ENCODE peak calls at places on chromosomes 12 and 14, in six cellular contexts. X is fibroblast of lung, C is HepG2, K is hepatocyte, R is IMR-90, F is mammary epithelial cell. G is an unnamed sample. For H3K9me3, the result is how much of the 10 kb centered on the place peaks cover.

GRCh38 chr14:89212386-89213235 is 204.4 kb downstream of the FOXN3 start:
- DNase-seq in C (no peak), F (no peak), K (no peak), R (no peak), X (no peak), G (no peak)

GRCh38 chr12:117076410-117077372 is 22.5 kb downstream of the TESC start:
- DNase-seq in K (no peak), X (no peak), C (no peak), R (no peak), F (no peak), G (no peak)

GRCh38 chr14:77805703-77806102 is 5.8 kb downstream of the ADCK1 start:
- DNase-seq in K (no peak), X (no peak), R (no peak), C (no peak), F (no peak), G (no peak)

GRCh38 chr12:129028824-129029223 is 175.5 kb downstream of the GLT1D1 start:
- DNase-seq in C (no peak), X (no peak), R (no peak), F (no peak), K (no peak), G (no peak)

GRCh38 chr12:121278450-121279375 is 17.8 kb downstream of the CAMKK2 start:
- DNase-seq in C (no peak), F (no peak), R (peak), K (no peak), X (peak), G (no peak)

GRCh38 chr12:82781288-82782078 is 94.8 kb downstream of the TMTC2 start:
- DNase-seq in F (peak), K (no peak), C (no peak), R (no peak), X (no peak), G (no peak)

GRCh38 chr12:10033783-10034381 is 3.4 kb downstream of the CLEC9A start:
- DNase-seq in K (no peak), F (peak), R (peak), C (no peak), X (peak), G (peak)

GRCh38 chr14:65228436-65228835 is 126.1 kb upstream of the MAX start:
- DNase-seq in R (no peak), X (no peak), K (no peak), C (no peak), F (no peak), G (no peak)

GRCh38 chr14:54349713-54350112 is 47.1 kb upstream of the CDKN3 start:
- DNase-seq in F (no peak), K (no peak), R (no peak), C (no peak), X (no peak), G (no peak)

GRCh38 chr12:95608252-95609033 is 57.2 kb upstream of the USP44 start:
- DNase-seq in C (peak), R (peak), X (peak), K (peak), F (peak), G (peak)

GRCh38 chr12:12716151-12716844 is 870 bp upstream of the CDKN1B start:
- DNase-seq in C (peak), F (peak), K (peak), X (peak), R (peak), G (no peak)

GRCh38 chr14:54457609-54457996 is 16.4 kb upstream of the CNIH1 start:
- DNase-seq in F (no peak), C (no peak), K (no peak), X (no peak), R (no peak), G (no peak)

GRCh38 chr12:117805865-117806264 is 162.9 kb downstream of the KSR2 start:
- DNase-seq in K (no peak), X (no peak), R (no peak), C (no peak), F (no peak), G (no peak)

GRCh38 chr12:24499151-24500146 is 449.5 kb downstream of the BCAT1 start:
- DNase-seq in X (peak), F (peak), C (no peak), K (peak), R (peak), G (peak)

GRCh38 chr12:113867258-113867657 is 98.9 kb downstream of the RBM19 start:
- DNase-seq in C (peak), R (peak), K (peak), X (no peak), F (no peak), G (peak)

GRCh38 chr12:31037028-31037427 is 36.6 kb upstream of the DDX11 start:
- DNase-seq in R (no peak), K (no peak), F (no peak), X (no peak), C (no peak), G (peak)

GRCh38 chr12:103769240-103769945 is 71.6 kb downstream of the NT5DC3 start:
- DNase-seq in X (no peak), C (no peak), R (no peak), K (no peak), F (no peak), G (no peak)

GRCh38 chr12:63968685-63969084 is 124.2 kb downstream of the SRGAP1 start:
- DNase-seq in R (no peak), K (no peak), C (no peak), X (no peak), F (no peak), G (no peak)

GRCh38 chr14:53190938-53191337 is 37.8 kb upstream of the DDHD1 start:
- DNase-seq in C (no peak), X (no peak), K (no peak), F (peak), R (peak), G (no peak)

GRCh38 chr12:11981174-11981733 is 89.5 kb upstream of the BCL2L14 start:
- DNase-seq in X (no peak), F (peak), C (no peak), K (no peak), R (no peak), G (peak)

GRCh38 chr12:45671254-45671653 is 58.3 kb upstream of the ARID2 start:
- DNase-seq in F (no peak), R (peak), C (no peak), K (no peak), X (peak), G (no peak)

GRCh38 chr12:54304187-54304810 is 3.5 kb upstream of the NFE2 start:
- DNase-seq in C (peak), F (peak), K (peak), R (no peak), X (peak), G (peak)

GRCh38 chr12:110245278-110245868 is 35.7 kb upstream of the ATP2A2 start:
- DNase-seq in R (no peak), X (no peak), C (peak), F (no peak), K (no peak), G (peak)

GRCh38 chr14:29016050-29016900 is 249.7 kb downstream of the FOXG1 start:
- DNase-seq in K (peak), R (peak), X (peak), F (no peak), C (peak), G (peak)

GRCh38 chr14:56975521-56975920 is 165.2 kb upstream of the OTX2 start:
- DNase-seq in K (no peak), F (no peak), X (no peak), C (no peak), R (no peak), G (no peak)

GRCh38 chr14:42550282-42550681 is 943.6 kb downstream of the LRFN5 start:
- DNase-seq in F (no peak), R (no peak), K (no peak), C (no peak), X (no peak), G (no peak)

GRCh38 chr14:26444745-26445144 is 153.1 kb downstream of the NOVA1 start:
- DNase-seq in X (peak), F (no peak), K (peak), C (no peak), R (peak), G (no peak)

GRCh38 chr12:49693931-49694439 is 13.2 kb downstream of the FMNL3 start:
- DNase-seq in K (no peak), F (no peak), C (no peak), X (peak), R (no peak), G (no peak)

GRCh38 chr12:101470939-101471338 is 4.2 kb upstream of the SPIC start:
- DNase-seq in R (no peak), C (no peak), X (no peak), F (no peak), K (no peak), G (no peak)

GRCh38 chr12:62660763-62661162 is 194.1 kb downstream of the MON2 start:
- DNase-seq in C (no peak), R (peak), X (peak), K (no peak), F (peak), G (no peak)

GRCh38 chr12:116065561-116065960 is 211.9 kb downstream of the MED13L start:
- DNase-seq in K (peak), X (peak), R (no peak), F (no peak), C (no peak), G (no peak)

GRCh38 chr12:106954462-106955376 is 988 bp upstream of the TMEM263 start:
- DNase-seq in R (peak), K (peak), C (no peak), F (peak), X (peak), G (peak)

GRCh38 chr14:23704890-23705289 is 68.7 kb downstream of the DHRS2 start:
- DNase-seq in X (no peak), K (no peak), F (no peak), C (peak), R (no peak), G (no peak)

GRCh38 chr12:82329508-82329907 is 28.7 kb downstream of the CCDC59 start:
- DNase-seq in R (no peak), C (no peak), F (no peak), X (no peak), K (peak), G (no peak)

GRCh38 chr12:92076106-92076505 is 69.5 kb downstream of the BTG1 start:
- DNase-seq in X (no peak), C (no peak), F (no peak), K (no peak), R (no peak), G (no peak)

GRCh38 chr14:63713765-63714164 is 14.1 kb downstream of the SGPP1 start:
- DNase-seq in C (no peak), K (no peak), R (peak), F (peak), X (peak), G (peak)

GRCh38 chr12:119574255-119574654 is 19.3 kb upstream of the TMEM233 start:
- DNase-seq in C (no peak), F (no peak), K (no peak), X (no peak), R (no peak), G (no peak)
- H3K9me3 ChIP-seq in C (under half), F (under half), K (under half), X (under half), R (under half), G (under half)

GRCh38 chr12:89821901-89822300 is 113.3 kb upstream of the ATP2B1 start:
- DNase-seq in R (no peak), K (no peak), F (peak), X (no peak), C (no peak), G (no peak)

GRCh38 chr12:89825591-89826449 is 117.2 kb upstream of the ATP2B1 start:
- DNase-seq in K (no peak), C (no peak), R (peak), F (no peak), X (peak), G (peak)

GRCh38 chr12:89827592-89827991 is 119.0 kb upstream of the ATP2B1 start:
- DNase-seq in C (no peak), X (no peak), K (no peak), F (no peak), R (no peak), G (no peak)

GRCh38 chr12:89826468-89826867 is 117.8 kb upstream of the ATP2B1 start:
- DNase-seq in C (no peak), R (no peak), F (no peak), K (no peak), X (no peak), G (no peak)

DNA sequence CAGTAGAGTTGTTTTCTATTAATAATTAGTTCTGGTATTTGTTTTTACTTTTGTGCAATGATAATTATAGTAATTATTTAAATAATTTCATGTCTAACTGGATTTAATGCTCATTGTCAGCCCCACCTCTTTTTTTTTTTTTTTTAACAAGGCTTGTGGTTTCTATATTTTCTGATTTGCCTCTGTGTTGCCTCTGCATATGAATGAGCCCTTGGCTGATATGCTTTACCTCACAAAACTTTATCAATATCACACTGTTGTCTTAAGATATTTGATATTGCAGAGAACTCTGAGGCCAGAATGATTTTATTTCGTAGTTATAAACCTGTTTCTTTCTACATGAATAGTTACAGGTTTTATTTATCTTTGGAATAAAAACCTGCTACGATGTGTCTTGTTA is 116.2 kb upstream of the ATP2B1 start:
- DNase-seq in K (no peak), C (no peak), F (no peak), R (no peak), X (no peak), G (no peak)
- H3K27ac ChIP-seq in K (no peak), C (no peak), F (no peak), R (no peak), X (no peak), G (no peak)

DNA sequence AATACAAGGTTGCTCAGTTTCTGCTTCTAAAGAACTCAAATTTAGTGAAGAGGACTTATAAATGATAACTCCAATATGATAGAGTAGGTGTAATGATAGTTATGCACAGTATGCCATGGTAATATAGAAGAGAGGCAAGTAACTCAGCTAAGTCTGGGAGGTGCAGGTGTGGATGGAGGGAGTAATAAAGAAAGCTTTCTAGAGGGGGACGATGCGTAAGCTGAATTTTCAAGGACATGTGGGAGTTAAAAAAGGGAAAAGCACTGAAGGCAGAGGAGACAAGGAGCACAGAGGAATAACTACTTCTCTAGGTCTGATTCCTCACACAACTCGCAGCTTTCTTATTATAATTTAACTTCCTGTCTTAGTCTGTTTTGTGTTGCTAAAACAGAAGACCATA is 49.1 kb upstream of the ZDHHC17 start:
- DNase-seq in F (no peak), R (no peak), C (no peak), K (no peak), X (no peak), G (no peak)
- H2AFZ ChIP-seq in F (no peak), R (no peak), C (no peak), K (no peak), X (no peak), G (no peak)

DNA sequence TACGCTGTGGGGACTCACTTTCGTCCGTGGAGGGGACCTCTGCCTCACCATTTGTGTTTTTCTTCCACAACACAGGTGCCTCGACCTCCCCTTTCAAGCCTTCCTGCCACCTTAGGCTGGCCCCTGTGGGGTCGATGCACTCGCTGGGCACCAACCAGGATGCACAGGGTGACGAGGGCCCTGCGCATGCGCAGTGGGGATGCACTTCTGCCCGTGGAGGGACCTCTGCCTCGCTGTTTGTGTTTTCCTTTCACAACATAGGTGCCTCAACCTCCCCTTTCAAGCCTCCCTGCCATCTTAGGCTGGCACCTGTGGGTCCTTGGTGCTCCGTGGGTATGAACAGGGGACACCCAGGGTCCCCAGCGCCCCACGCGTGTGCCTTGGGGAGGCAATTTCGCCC is 356.8 kb downstream of the ALG10 start:
- DNase-seq in K (no peak), F (no peak), X (no peak), R (no peak), C (no peak), G (no peak)
- H3K9me3 ChIP-seq in K (under half), F (half or more), X (under half), R (under half), C (under half), G (under half)

GRCh38 chr12:53235164-53235563 is 3.2 kb upstream of the RARG start:
- DNase-seq in X (no peak), F (no peak), R (no peak), C (no peak), K (no peak), G (peak)
- H3K27ac ChIP-seq in X (no peak), F (no peak), R (no peak), C (no peak), K (peak), G (no peak)

GRCh38 chr12:4176168-4176567 is 97.4 kb upstream of the CCND2 start:
- DNase-seq in X (no peak), R (no peak), C (no peak), K (no peak), F (no peak), G (no peak)

GRCh38 chr12:4177257-4177656 is 96.3 kb upstream of the CCND2 start:
- DNase-seq in R (no peak), X (no peak), C (no peak), F (no peak), K (no peak), G (no peak)

GRCh38 chr12:4172999-4173398 is 100.6 kb upstream of the CCND2 start:
- DNase-seq in K (peak), F (no peak), X (peak), R (peak), C (no peak), G (no peak)

GRCh38 chr12:4174417-4174816 is 99.1 kb upstream of the CCND2 start:
- DNase-seq in F (no peak), R (no peak), X (no peak), K (no peak), C (no peak), G (no peak)

DNA sequence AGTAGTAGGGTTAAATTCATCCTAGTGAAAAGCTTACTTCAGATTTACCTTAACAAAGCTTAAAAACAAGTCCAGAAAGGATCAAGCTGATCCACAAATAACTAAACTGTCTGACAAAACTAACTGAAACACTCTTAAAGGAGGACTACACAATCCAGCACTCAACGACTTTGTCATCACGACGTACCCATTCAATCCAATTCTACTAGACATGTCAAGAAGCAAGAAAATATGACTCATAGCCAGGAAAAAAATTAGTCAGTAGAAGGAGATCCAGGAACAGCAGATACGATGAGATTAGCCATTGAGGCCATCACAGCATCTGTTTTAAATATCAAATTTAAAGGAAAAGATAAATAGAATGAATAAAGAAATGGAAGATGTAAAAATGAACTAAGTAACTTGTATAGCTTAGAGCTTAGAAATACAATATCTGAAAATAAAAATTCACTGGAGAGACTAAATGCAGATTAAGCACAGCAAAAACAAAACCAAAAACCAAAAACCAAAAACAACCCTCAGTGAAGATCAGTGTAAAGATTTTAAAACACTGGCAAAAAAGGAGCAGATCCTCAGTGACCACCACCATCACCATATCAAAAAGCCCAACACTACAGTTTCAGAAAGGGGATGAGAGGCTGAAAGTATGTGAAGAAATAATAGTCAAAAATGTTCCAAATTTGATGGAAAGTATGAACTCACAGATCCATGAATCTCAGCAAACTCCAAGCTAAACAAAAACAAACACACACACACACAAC is 95.0 kb upstream of the CCND2 start:
- DNase-seq in C (no peak), K (no peak), R (no peak), F (no peak), X (no peak), G (no peak)
- H2AFZ ChIP-seq in C (no peak), K (no peak), R (no peak), F (no peak), X (no peak), G (no peak)